ENCODE peak calls at places on chromosomes 1 and 21, in six cellular contexts. One of them, this sample, is unnamed.

GRCh38 chr1:160954158-160955104 is at the start of gene ITLN2:
- DNase-seq in AG04450: no peak
- DNase-seq in testis: peak; percentile 53
- DNase-seq in CD4-positive, alpha-beta memory T cell: peak; percentile 30
- DNase-seq in lung: no peak
- DNase-seq in cardiac muscle cell: peak; percentile 68
- DNase-seq in this sample: no peak

GRCh38 chr1:77831976-77832695 is 52.7 kb downstream of the MIGA1 start:
- DNase-seq in AG04450: no peak
- DNase-seq in cardiac muscle cell: no peak
- DNase-seq in testis: no peak
- DNase-seq in lung: no peak
- DNase-seq in CD4-positive, alpha-beta memory T cell: no peak
- DNase-seq in this sample: no peak

GRCh38 chr1:207045466-207045865 is 5.5 kb downstream of the YOD1 start:
- DNase-seq in testis: no peak
- DNase-seq in cardiac muscle cell: no peak
- DNase-seq in lung: no peak
- DNase-seq in AG04450: no peak
- DNase-seq in CD4-positive, alpha-beta memory T cell: no peak
- DNase-seq in this sample: no peak

GRCh38 chr1:32400876-32401631 is 6.8 kb upstream of the BSDC1 start:
- DNase-seq in cardiac muscle cell: peak; percentile 91
- DNase-seq in CD4-positive, alpha-beta memory T cell: peak; percentile 33
- DNase-seq in testis: peak; percentile 91
- DNase-seq in lung: peak; percentile 84
- DNase-seq in AG04450: peak; percentile 48
- DNase-seq in this sample: peak; percentile 83

GRCh38 chr1:24868016-24868875 is 61.8 kb downstream of the RUNX3 start:
- DNase-seq in CD4-positive, alpha-beta memory T cell: no peak
- DNase-seq in lung: peak; percentile 22
- DNase-seq in testis: no peak
- DNase-seq in cardiac muscle cell: no peak
- DNase-seq in AG04450: no peak
- DNase-seq in this sample: no peak

GRCh38 chr1:231626535-231626950 is at the start of gene DISC1:
- DNase-seq in lung: peak; percentile 78
- DNase-seq in AG04450: peak; percentile 93
- DNase-seq in testis: peak; percentile 77
- DNase-seq in cardiac muscle cell: peak; percentile 93
- DNase-seq in CD4-positive, alpha-beta memory T cell: peak; percentile 73
- DNase-seq in this sample: peak; percentile 86

GRCh38 chr21:37862536-37862935 is 53.7 kb downstream of the KCNJ6 start:
- DNase-seq in lung: no peak
- DNase-seq in testis: no peak
- DNase-seq in CD4-positive, alpha-beta memory T cell: no peak
- DNase-seq in AG04450: no peak
- DNase-seq in cardiac muscle cell: peak; percentile 72
- DNase-seq in this sample: no peak

GRCh38 chr1:235442788-235443429 is 61.3 kb downstream of the B3GALNT2 start:
- DNase-seq in lung: no peak
- DNase-seq in AG04450: peak; percentile 46
- DNase-seq in CD4-positive, alpha-beta memory T cell: no peak
- DNase-seq in cardiac muscle cell: no peak
- DNase-seq in testis: no peak
- DNase-seq in this sample: no peak

GRCh38 chr21:36630485-36631206 is 68.3 kb upstream of the SIM2 start:
- DNase-seq in CD4-positive, alpha-beta memory T cell: peak; percentile 25
- DNase-seq in lung: peak; percentile 60
- DNase-seq in AG04450: no peak
- DNase-seq in testis: peak; percentile 81
- DNase-seq in cardiac muscle cell: peak; percentile 81
- DNase-seq in this sample: peak; percentile 26

GRCh38 chr1:45730780-45731319 is 19.6 kb downstream of the IPP start:
- DNase-seq in CD4-positive, alpha-beta memory T cell: no peak
- DNase-seq in lung: no peak
- DNase-seq in cardiac muscle cell: no peak
- DNase-seq in testis: no peak
- DNase-seq in AG04450: no peak
- DNase-seq in this sample: no peak

GRCh38 chr1:161791889-161792655 is 26.0 kb downstream of the ATF6 start:
- DNase-seq in lung: no peak
- DNase-seq in CD4-positive, alpha-beta memory T cell: no peak
- DNase-seq in AG04450: no peak
- DNase-seq in testis: no peak
- DNase-seq in cardiac muscle cell: no peak
- DNase-seq in this sample: no peak

GRCh38 chr1:223364685-223365382 is 858 bp upstream of the SUSD4 start:
- DNase-seq in lung: no peak
- DNase-seq in testis: peak; percentile 30
- DNase-seq in CD4-positive, alpha-beta memory T cell: peak; percentile 7
- DNase-seq in AG04450: no peak
- DNase-seq in cardiac muscle cell: peak; percentile 49
- DNase-seq in this sample: no peak

GRCh38 chr1:87404306-87404705 is 75.6 kb downstream of the LMO4 start:
- DNase-seq in testis: no peak
- DNase-seq in lung: no peak
- DNase-seq in CD4-positive, alpha-beta memory T cell: peak; percentile 70
- DNase-seq in AG04450: no peak
- DNase-seq in cardiac muscle cell: no peak
- DNase-seq in this sample: no peak

GRCh38 chr1:212234431-212235298 is 50.5 kb upstream of the PPP2R5A start:
- DNase-seq in CD4-positive, alpha-beta memory T cell: no peak
- DNase-seq in cardiac muscle cell: peak; percentile 90
- DNase-seq in AG04450: peak; percentile 81
- DNase-seq in lung: peak; percentile 71
- DNase-seq in testis: no peak
- DNase-seq in this sample: peak; percentile 29

GRCh38 chr1:81803423-81804103 is 2.8 kb downstream of the ADGRL2 start:
- DNase-seq in CD4-positive, alpha-beta memory T cell: no peak
- DNase-seq in lung: no peak
- DNase-seq in testis: peak; percentile 28
- DNase-seq in AG04450: no peak
- DNase-seq in cardiac muscle cell: peak; percentile 58
- DNase-seq in this sample: no peak

GRCh38 chr1:81802601-81803422 is 2.1 kb downstream of the ADGRL2 start:
- DNase-seq in CD4-positive, alpha-beta memory T cell: no peak
- DNase-seq in AG04450: no peak
- DNase-seq in lung: peak; percentile 48
- DNase-seq in cardiac muscle cell: peak; percentile 83
- DNase-seq in testis: peak; percentile 77
- DNase-seq in this sample: peak; percentile 80

GRCh38 chr1:81804320-81804719 is 3.6 kb downstream of the ADGRL2 start:
- DNase-seq in cardiac muscle cell: peak; percentile 29
- DNase-seq in lung: no peak
- DNase-seq in AG04450: no peak
- DNase-seq in testis: no peak
- DNase-seq in CD4-positive, alpha-beta memory T cell: no peak
- DNase-seq in this sample: no peak

GRCh38 chr1:81806432-81806770 is 5.7 kb downstream of the ADGRL2 start:
- DNase-seq in cardiac muscle cell: no peak
- DNase-seq in lung: no peak
- DNase-seq in CD4-positive, alpha-beta memory T cell: no peak
- DNase-seq in testis: no peak
- DNase-seq in AG04450: no peak
- DNase-seq in this sample: no peak

GRCh38 chr1:81805537-81806431 is 5.0 kb downstream of the ADGRL2 start:
- DNase-seq in lung: no peak
- DNase-seq in testis: no peak
- DNase-seq in AG04450: no peak
- DNase-seq in cardiac muscle cell: no peak
- DNase-seq in CD4-positive, alpha-beta memory T cell: no peak
- DNase-seq in this sample: no peak
- H3K4me3 ChIP-seq in lung: no peak overlapping the region
- H3K4me3 ChIP-seq in testis: no peak overlapping the region
- H3K4me3 ChIP-seq in AG04450: no peak overlapping the region
- H3K4me3 ChIP-seq in cardiac muscle cell: peak overlapping the region; percentile 94
- H3K4me3 ChIP-seq in CD4-positive, alpha-beta memory T cell: no peak overlapping the region
- H3K4me3 ChIP-seq in this sample: peak overlapping the region; percentile 95

GRCh38 chr1:247146671-247147070 is 25.1 kb downstream of the ZNF124 start:
- DNase-seq in lung: no peak
- DNase-seq in cardiac muscle cell: no peak
- DNase-seq in testis: no peak
- DNase-seq in CD4-positive, alpha-beta memory T cell: no peak
- DNase-seq in AG04450: no peak
- DNase-seq in this sample: no peak

GRCh38 chr1:247147781-247148180 is 24.0 kb downstream of the ZNF124 start:
- DNase-seq in testis: no peak
- DNase-seq in AG04450: no peak
- DNase-seq in lung: no peak
- DNase-seq in CD4-positive, alpha-beta memory T cell: no peak
- DNase-seq in cardiac muscle cell: no peak
- DNase-seq in this sample: no peak

GRCh38 chr1:247145279-247145678 is 26.5 kb downstream of the ZNF124 start:
- DNase-seq in testis: no peak
- DNase-seq in lung: no peak
- DNase-seq in CD4-positive, alpha-beta memory T cell: no peak
- DNase-seq in AG04450: no peak
- DNase-seq in cardiac muscle cell: no peak
- DNase-seq in this sample: no peak
- H3K9me3 ChIP-seq in testis: no peaks in the 10 kb centered on the region
- H3K9me3 ChIP-seq in lung: peaks cover 10% of the 10 kb centered on the region
- H3K9me3 ChIP-seq in CD4-positive, alpha-beta memory T cell: no peaks in the 10 kb centered on the region
- H3K9me3 ChIP-seq in AG04450: peaks cover 60% of the 10 kb centered on the region
- H3K9me3 ChIP-seq in cardiac muscle cell: no peaks in the 10 kb centered on the region
- H3K9me3 ChIP-seq in this sample: peaks cover 99% of the 10 kb centered on the region

GRCh38 chr1:37947364-37947763 is 511 bp upstream of the INPP5B start:
- DNase-seq in cardiac muscle cell: no peak
- DNase-seq in testis: no peak
- DNase-seq in lung: no peak
- DNase-seq in AG04450: no peak
- DNase-seq in CD4-positive, alpha-beta memory T cell: no peak
- DNase-seq in this sample: no peak

GRCh38 chr1:37948160-37948559 is 1.3 kb upstream of the INPP5B start:
- DNase-seq in AG04450: no peak
- DNase-seq in cardiac muscle cell: no peak
- DNase-seq in CD4-positive, alpha-beta memory T cell: no peak
- DNase-seq in lung: no peak
- DNase-seq in testis: no peak
- DNase-seq in this sample: no peak

GRCh38 chr1:37948841-37949240 is 2.0 kb upstream of the INPP5B start:
- DNase-seq in CD4-positive, alpha-beta memory T cell: no peak
- DNase-seq in cardiac muscle cell: no peak
- DNase-seq in testis: no peak
- DNase-seq in AG04450: no peak
- DNase-seq in lung: no peak
- DNase-seq in this sample: no peak

GRCh38 chr1:37945743-37946702 is 830 bp downstream of the INPP5B start:
- DNase-seq in testis: peak; percentile 61
- DNase-seq in AG04450: peak; percentile 75
- DNase-seq in cardiac muscle cell: no peak
- DNase-seq in CD4-positive, alpha-beta memory T cell: no peak
- DNase-seq in lung: peak; percentile 42
- DNase-seq in this sample: peak; percentile 50

DNA sequence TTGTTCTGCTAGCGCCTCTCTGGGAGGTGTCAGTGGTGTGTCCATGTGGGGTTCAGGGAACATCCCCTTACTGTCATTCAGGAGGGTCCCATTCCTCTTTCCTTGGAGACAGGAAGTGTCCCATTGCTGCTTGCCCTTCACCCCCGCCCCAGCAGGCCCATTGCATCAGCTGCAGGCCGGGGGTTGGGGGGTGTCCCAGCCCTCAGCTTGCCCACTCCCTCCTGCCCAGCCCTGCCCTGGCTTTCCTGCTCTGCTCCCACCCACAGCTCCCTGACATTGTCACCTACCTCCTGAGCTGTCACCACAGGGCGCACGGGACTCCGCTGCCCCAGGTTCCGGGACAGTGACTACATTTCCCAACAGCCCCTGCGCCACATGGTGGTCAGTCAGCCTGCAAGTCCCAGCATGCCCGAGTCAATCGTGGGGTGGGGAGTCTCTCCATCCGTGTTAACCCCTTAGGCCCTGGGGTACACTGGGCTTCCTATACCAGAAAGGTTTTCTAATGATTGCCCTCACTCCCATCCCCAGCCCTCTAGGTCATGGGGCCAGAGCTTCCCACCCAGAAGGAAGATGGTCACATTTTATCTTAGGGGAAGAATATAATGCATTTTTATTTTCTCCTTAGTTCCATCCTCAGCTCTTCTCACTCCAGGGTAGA is at the start of gene INPP5B:
- DNase-seq in AG04450: peak; percentile 65
- DNase-seq in lung: peak; percentile 89
- DNase-seq in testis: peak; percentile 90
- DNase-seq in CD4-positive, alpha-beta memory T cell: peak; percentile 29
- DNase-seq in cardiac muscle cell: peak; percentile 93
- DNase-seq in this sample: peak; percentile 91
- H3K27ac ChIP-seq in AG04450: peak within 1 kb of the TSS; percentile 98
- H3K27ac ChIP-seq in lung: peak within 1 kb of the TSS; percentile 85
- H3K27ac ChIP-seq in testis: peak within 1 kb of the TSS; percentile 73
- H3K27ac ChIP-seq in CD4-positive, alpha-beta memory T cell: no peak within 1 kb of the TSS
- H3K27ac ChIP-seq in cardiac muscle cell: no peak within 1 kb of the TSS
- H3K27ac ChIP-seq in this sample: peak within 1 kb of the TSS; percentile 93

GRCh38 chr1:27010226-27010994 is 2.2 kb downstream of the TENT5B start:
- DNase-seq in cardiac muscle cell: no peak
- DNase-seq in lung: no peak
- DNase-seq in AG04450: no peak
- DNase-seq in testis: no peak
- DNase-seq in CD4-positive, alpha-beta memory T cell: no peak
- DNase-seq in this sample: no peak
- H3K4me3 ChIP-seq in cardiac muscle cell: no peak overlapping the region
- H3K4me3 ChIP-seq in lung: no peak overlapping the region
- H3K4me3 ChIP-seq in AG04450: peak overlapping the region; percentile 23
- H3K4me3 ChIP-seq in testis: no peak overlapping the region
- H3K4me3 ChIP-seq in CD4-positive, alpha-beta memory T cell: no peak overlapping the region
- H3K4me3 ChIP-seq in this sample: peak overlapping the region; percentile 75

GRCh38 chr1:2966940-2967725 is 54.1 kb upstream of the ACTRT2 start:
- DNase-seq in lung: no peak
- DNase-seq in AG04450: no peak
- DNase-seq in testis: no peak
- DNase-seq in CD4-positive, alpha-beta memory T cell: no peak
- DNase-seq in cardiac muscle cell: no peak
- DNase-seq in this sample: peak; percentile 5
- H3K9me3 ChIP-seq in lung: no peaks in the 10 kb centered on the region
- H3K9me3 ChIP-seq in AG04450: peaks cover 90% of the 10 kb centered on the region
- H3K9me3 ChIP-seq in testis: no peaks in the 10 kb centered on the region
- H3K9me3 ChIP-seq in CD4-positive, alpha-beta memory T cell: no peaks in the 10 kb centered on the region
- H3K9me3 ChIP-seq in cardiac muscle cell: no peaks in the 10 kb centered on the region
- H3K9me3 ChIP-seq in this sample: no peaks in the 10 kb centered on the region

DNA sequence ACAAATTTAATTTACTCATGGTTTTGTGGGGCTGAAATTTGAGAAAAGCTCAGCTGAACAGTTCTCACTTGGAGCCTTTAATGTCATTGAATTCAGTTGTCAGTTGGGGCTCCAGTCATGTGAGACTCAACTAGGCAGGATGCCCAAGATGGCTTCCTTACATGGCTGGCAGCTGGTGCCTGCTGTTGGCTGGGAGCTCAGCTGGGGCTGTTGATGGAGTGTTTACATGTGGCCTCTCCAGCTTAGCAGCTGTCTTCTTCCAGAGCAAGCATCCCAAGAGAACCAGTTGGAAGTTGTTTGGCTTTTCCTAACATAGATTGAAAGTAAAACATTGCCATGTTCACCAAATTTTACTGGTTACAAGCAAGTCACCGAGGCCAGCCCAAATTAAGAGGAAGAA is 81.8 kb upstream of the KCNA3 start:
- DNase-seq in lung: no peak
- DNase-seq in AG04450: no peak
- DNase-seq in cardiac muscle cell: no peak
- DNase-seq in CD4-positive, alpha-beta memory T cell: no peak
- DNase-seq in testis: no peak
- DNase-seq in this sample: peak; percentile 62
- H3K27ac ChIP-seq in lung: no peak overlapping the region
- H3K27ac ChIP-seq in AG04450: no peak overlapping the region
- H3K27ac ChIP-seq in cardiac muscle cell: no peak overlapping the region
- H3K27ac ChIP-seq in CD4-positive, alpha-beta memory T cell: no peak overlapping the region
- H3K27ac ChIP-seq in testis: no peak overlapping the region
- H3K27ac ChIP-seq in this sample: no peak overlapping the region